ENCODE peak calls at places on chromosomes 11 and 22, in five cellular contexts. M is BE2C, D is left ventricle myocardium superior, G is mammary epithelial cell, E is HEK293T. F is an unnamed sample.

GRCh38 chr11:108817971-108818370 is 153.1 kb downstream of the DDX10 start:
- DNase-seq in D (no peak), E (no peak), M (no peak), G (no peak), F (no peak)

GRCh38 chr22:46508391-46508999 is 28.9 kb downstream of the CELSR1 start:
- DNase-seq in D (no peak), M (no peak), G (no peak), E (no peak), F (no peak)

GRCh38 chr11:207213-208176 is at the start of the genes BET1L and RIC8A:
- DNase-seq in E (peak), D (peak), G (peak), M (peak), F (peak)

GRCh38 chr11:131671764-131672163 is 301.3 kb downstream of the NTM start:
- DNase-seq in E (no peak), M (no peak), G (no peak), D (no peak), F (no peak)

GRCh38 chr11:45042560-45042959 is 91.9 kb upstream of the TP53I11 start:
- DNase-seq in G (peak), M (peak), D (no peak), E (no peak), F (no peak)

GRCh38 chr11:12088047-12088481 is 22.3 kb upstream of the MICAL2 start:
- DNase-seq in M (no peak), E (no peak), G (peak), D (peak), F (peak)

GRCh38 chr11:108196901-108197300 is 25.5 kb downstream of the NPAT start:
- DNase-seq in G (no peak), E (no peak), D (no peak), M (no peak), F (no peak)

GRCh38 chr11:114166389-114166788 is 106.9 kb downstream of the ZBTB16 start:
- DNase-seq in M (no peak), D (no peak), G (no peak), E (no peak), F (no peak)

GRCh38 chr11:96145163-96145585 is 197.8 kb downstream of the MAML2 start:
- DNase-seq in G (peak), M (no peak), E (no peak), D (no peak), F (no peak)

GRCh38 chr11:94593030-94593429 is 25.9 kb downstream of the PIWIL4 start:
- DNase-seq in M (no peak), D (no peak), E (no peak), G (peak), F (no peak)

GRCh38 chr11:126992804-126993111 is 7.8 kb downstream of the KIRREL3 start:
- DNase-seq in M (no peak), E (no peak), D (no peak), G (peak), F (no peak)

GRCh38 chr11:62193954-62194353 is 3.9 kb downstream of the SCGB1D1 start:
- DNase-seq in M (no peak), D (no peak), G (no peak), E (no peak), F (no peak)

GRCh38 chr22:29139965-29140782 is 65.5 kb upstream of the EMID1 start:
- DNase-seq in M (no peak), D (no peak), E (no peak), G (no peak), F (no peak)

GRCh38 chr11:126969865-126970479 is 30.6 kb downstream of the KIRREL3 start:
- DNase-seq in M (peak), D (no peak), E (peak), G (peak), F (no peak)

GRCh38 chr11:2583605-2583958 is 116.2 kb downstream of the KCNQ1OT1 start:
- DNase-seq in M (no peak), G (no peak), D (peak), E (no peak), F (peak)

GRCh38 chr11:82085493-82085892 is 648.2 kb downstream of the FAM181B start:
- DNase-seq in M (no peak), G (no peak), E (no peak), D (no peak), F (no peak)

GRCh38 chr11:335779-336665 is 15.4 kb upstream of the IFITM3 start:
- DNase-seq in M (no peak), G (no peak), E (no peak), D (peak), F (peak)

GRCh38 chr11:123129920-123130319 is 65.1 kb downstream of the CLMP start:
- DNase-seq in D (no peak), M (no peak), G (peak), E (no peak), F (no peak)

GRCh38 chr11:1854949-1855885 is 2.3 kb downstream of the LSP1 start:
- DNase-seq in G (no peak), M (no peak), D (no peak), E (no peak), F (no peak)

GRCh38 chr11:82533628-82534353 is 199.9 kb downstream of the FAM181B start:
- DNase-seq in G (peak), M (no peak), D (no peak), E (no peak), F (no peak)

GRCh38 chr22:40022536-40023225 is 27.9 kb downstream of the FAM83F start:
- DNase-seq in G (peak), M (no peak), D (no peak), E (no peak), F (no peak)

GRCh38 chr11:102266111-102266510 is 51.2 kb upstream of the BIRC3 start:
- DNase-seq in M (no peak), G (no peak), E (no peak), D (no peak), F (no peak)

GRCh38 chr11:2582436-2582931 is 117.3 kb downstream of the KCNQ1OT1 start:
- DNase-seq in E (no peak), M (peak), G (no peak), D (peak), F (peak)

GRCh38 chr11:97847730-97848129 is 1173.0 kb upstream of the CNTN5 start:
- DNase-seq in G (no peak), M (no peak), D (no peak), E (no peak), F (no peak)

GRCh38 chr11:119295178-119295577 is 21.8 kb downstream of the MCAM start:
- DNase-seq in M (no peak), G (peak), D (no peak), E (no peak), F (no peak)

GRCh38 chr11:12188548-12189317 is 78.3 kb downstream of the MICAL2 start:
- DNase-seq in E (no peak), D (no peak), M (no peak), G (no peak), F (no peak)

F was measured in heart left ventricle.